ENCODE peak calls at places on chromosomes 2 and 18, in nine cellular contexts. Q is prostate gland; B is CD8-positive, alpha-beta T cell; G is heart right ventricle; D is AG04450; C is breast epithelium; A is right atrium auricular region; F is GM23338; V is HFFc6. R is an unnamed sample.

GRCh38 chr2:238124488-238125126 is 13.9 kb upstream of the KLHL30 start:
- DNase-seq in C (no peak), D (no peak), V (no peak), F (no peak), Q (no peak), B (no peak), G (no peak), A (no peak), R (no peak)

GRCh38 chr2:20203072-20203471 is 21.9 kb downstream of the SDC1 start:
- DNase-seq in V (no peak), B (no peak), G (no peak), Q (no peak), C (no peak), A (no peak), F (no peak), D (no peak), R (no peak)

GRCh38 chr2:205133544-205133943 is 548.8 kb upstream of the NRP2 start:
- DNase-seq in C (no peak), B (no peak), D (no peak), Q (no peak), V (no peak), G (no peak), F (no peak), A (no peak), R (no peak)

GRCh38 chr18:9996104-9996503 is 82.3 kb downstream of the VAPA start:
- DNase-seq in Q (no peak), D (no peak), V (no peak), F (no peak), G (no peak), B (no peak), C (no peak), A (no peak), R (no peak)

GRCh38 chr2:239204876-239205468 is 195.8 kb downstream of the HDAC4 start:
- DNase-seq in Q (no peak), V (no peak), B (no peak), G (no peak), C (no peak), D (no peak), A (no peak), F (no peak), R (peak; percentile 54)

GRCh38 chr2:95159690-95160449 is at the start of gene ZNF514:
- DNase-seq in D (peak; percentile 23), Q (peak; percentile 70), C (peak; percentile 57), V (peak; percentile 46), A (peak; percentile 74), B (peak; percentile 68), G (peak; percentile 64), F (peak; percentile 78), R (no peak)

GRCh38 chr2:29576231-29576630 is 345.2 kb downstream of the ALK start:
- DNase-seq in V (no peak), C (no peak), F (no peak), A (no peak), G (no peak), B (no peak), Q (no peak), D (no peak), R (no peak)

GRCh38 chr18:74368901-74369705 is 53.5 kb downstream of the C18orf63 start:
- DNase-seq in D (no peak), G (no peak), C (no peak), A (no peak), F (no peak), Q (no peak), B (no peak), V (no peak), R (no peak)

GRCh38 chr18:62524443-62525200 is 1.8 kb downstream of the ZCCHC2 start:
- DNase-seq in Q (peak; percentile 58), D (no peak), V (peak; percentile 22), G (peak; percentile 42), F (peak; percentile 75), B (peak; percentile 50), C (peak; percentile 50), A (no peak), R (no peak)

GRCh38 chr2:139033300-139033699 is 253.1 kb upstream of the NXPH2 start:
- DNase-seq in F (no peak), B (no peak), Q (no peak), A (no peak), G (peak; percentile 11), V (no peak), D (no peak), C (no peak), R (no peak)

GRCh38 chr2:160305081-160305750 is 105.1 kb upstream of the ITGB6 start:
- DNase-seq in Q (no peak), V (peak; percentile 82), C (no peak), D (peak; percentile 54), F (no peak), B (no peak), G (no peak), A (no peak), R (no peak)

GRCh38 chr2:149800624-149801220 is 213.1 kb upstream of the MMADHC start:
- DNase-seq in A (no peak), Q (no peak), D (no peak), F (peak; percentile 51), C (no peak), B (no peak), G (no peak), V (no peak), R (no peak)

GRCh38 chr2:239778042-239778811 is 246.9 kb downstream of the NDUFA10 start:
- DNase-seq in Q (no peak), V (no peak), G (no peak), C (no peak), F (no peak), B (no peak), A (no peak), D (no peak), R (peak; percentile 77)

GRCh38 chr2:233208382-233209116 is 42.9 kb upstream of the ATG16L1 start:
- DNase-seq in Q (no peak), V (no peak), D (no peak), G (no peak), A (no peak), B (no peak), F (no peak), C (no peak), R (no peak)

GRCh38 chr18:24968233-24968775 is 383.7 kb downstream of the ZNF521 start:
- DNase-seq in V (no peak), C (no peak), B (no peak), A (no peak), G (no peak), F (no peak), Q (no peak), D (no peak), R (no peak)

DNA sequence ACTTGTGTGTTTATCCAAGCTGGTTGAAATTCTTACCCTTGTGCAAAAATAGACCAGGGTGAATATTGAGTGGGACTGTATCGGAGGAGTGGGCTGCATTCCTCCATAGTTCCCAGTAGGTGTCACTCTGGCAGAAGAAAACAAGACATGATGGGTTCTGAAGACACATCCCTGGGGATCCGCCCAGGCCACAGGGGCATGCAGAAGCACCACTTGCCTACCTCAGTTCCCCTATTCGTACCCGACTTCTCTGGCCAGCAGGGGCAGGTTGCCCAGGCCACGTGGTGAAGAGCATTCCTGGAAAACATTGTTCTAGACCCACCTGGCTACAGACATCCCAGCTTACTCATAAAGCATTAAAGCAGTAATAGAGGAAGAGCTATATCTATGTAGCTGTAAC is 168.2 kb downstream of the FAM210A start:
- DNase-seq in A (peak; percentile 63), D (no peak), C (no peak), Q (no peak), V (no peak), F (peak; percentile 73), B (no peak), G (peak; percentile 55), R (no peak)
- TF ChIP-seq CTCF in A (peak; percentile 41), D (peak; percentile 55), C (peak; percentile 44), Q (peak; percentile 51), V (peak; percentile 69), F (peak; percentile 79), B (peak; percentile 68), G (peak; percentile 73), R (peak; percentile 84)

GRCh38 chr2:84302513-84303412 is 156.3 kb downstream of the SUCLG1 start:
- DNase-seq in Q (peak; percentile 5), B (peak; percentile 15), D (no peak), G (peak; percentile 10), V (peak; percentile 22), C (no peak), F (peak; percentile 78), A (no peak), R (no peak)
- TF ChIP-seq CTCF in Q (peak; percentile 48), B (peak; percentile 66), D (peak; percentile 93), G (peak; percentile 72), V (peak; percentile 89), C (peak; percentile 61), F (peak; percentile 96), A (peak; percentile 29), R (peak; percentile 86)

GRCh38 chr2:48530033-48530804 is at the start of gene STON1:
- DNase-seq in A (no peak), V (no peak), B (no peak), F (peak; percentile 60), C (no peak), G (peak; percentile 64), Q (peak; percentile 71), D (no peak), R (no peak)
- TF ChIP-seq CTCF in A (no peak), V (peak; percentile 36), B (no peak), F (no peak), C (no peak), G (no peak), Q (peak; percentile 27), D (peak; percentile 20), R (peak; percentile 48)

GRCh38 chr2:101380376-101380775 is 6.9 kb downstream of the CREG2 start:
- DNase-seq in G (peak; percentile 74), B (no peak), Q (peak; percentile 25), F (no peak), C (no peak), V (peak; percentile 75), A (peak; percentile 61), D (peak; percentile 15), R (no peak)

GRCh38 chr2:101371635-101372034 is 15.7 kb downstream of the CREG2 start:
- DNase-seq in G (no peak), C (no peak), Q (no peak), F (no peak), A (no peak), D (no peak), V (no peak), B (no peak), R (no peak)

GRCh38 chr2:101375653-101376052 is 11.7 kb downstream of the CREG2 start:
- DNase-seq in F (no peak), D (no peak), V (no peak), C (no peak), G (peak; percentile 18), B (no peak), A (no peak), Q (no peak), R (no peak)

GRCh38 chr2:101372792-101373191 is 14.5 kb downstream of the CREG2 start:
- DNase-seq in A (no peak), F (no peak), B (no peak), Q (no peak), V (no peak), G (no peak), D (no peak), C (no peak), R (no peak)

DNA sequence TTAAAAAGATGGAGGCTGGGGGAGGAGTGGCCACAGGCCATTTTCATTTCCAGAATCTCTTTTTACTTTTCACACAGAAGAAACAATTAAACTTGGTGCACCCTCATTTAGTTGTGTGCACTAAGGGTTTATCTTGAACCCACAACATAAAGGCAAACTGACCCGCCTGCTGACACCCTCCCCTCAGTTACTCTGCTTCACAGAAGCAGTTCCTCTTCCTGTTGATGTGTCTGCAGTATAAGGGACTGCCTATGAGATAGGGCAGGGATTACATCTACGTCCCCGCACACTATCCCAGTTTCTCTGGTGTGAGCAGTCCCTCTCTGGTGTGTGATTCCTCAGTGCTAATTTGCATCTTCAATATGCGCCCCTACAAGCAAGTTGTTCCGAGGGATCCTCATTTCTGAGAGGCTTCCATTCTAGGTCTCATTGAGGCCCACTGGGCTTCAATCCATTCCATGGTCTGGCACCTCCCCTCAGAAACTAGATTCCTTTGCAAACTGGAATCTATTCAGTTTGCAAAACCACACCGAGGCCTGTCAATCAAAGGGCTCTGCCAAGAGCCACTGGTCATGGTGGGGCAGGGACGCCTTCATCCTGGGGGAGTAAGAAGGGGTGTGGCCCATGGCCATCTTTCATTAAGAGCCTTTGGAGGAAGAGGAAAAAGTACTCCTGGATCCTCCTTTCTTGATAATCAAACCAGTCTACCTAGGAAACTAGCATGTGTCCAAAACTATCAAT is 12.3 kb downstream of the CREG2 start:
- DNase-seq in F (no peak), D (no peak), Q (no peak), V (no peak), G (no peak), B (no peak), A (no peak), C (no peak), R (no peak)
- TF ChIP-seq CTCF in F (no peak), D (no peak), Q (no peak), V (no peak), G (no peak), B (no peak), A (no peak), C (no peak), R (no peak)

R was measured in chondrocyte.